ENCODE peak calls at places on chromosome 20, in five cellular contexts. G, T, S, L and P are unnamed samples.

GRCh38 chr20:19419420-19419819 is 207.0 kb downstream of the SLC24A3 start:
- DNase-seq in L (no peak), S (no peak), G (no peak), T (no peak), P (no peak)

GRCh38 chr20:8401491-8401890 is 269.4 kb downstream of the PLCB1 start:
- DNase-seq in G (no peak), S (no peak), L (no peak), T (no peak), P (no peak)

GRCh38 chr20:17617868-17618672 is 48.2 kb downstream of the DSTN start:
- DNase-seq in S (no peak), G (no peak), T (no peak), L (peak), P (no peak)

GRCh38 chr20:48204499-48204898 is 419.2 kb upstream of the SULF2 start:
- DNase-seq in G (no peak), S (no peak), T (no peak), L (no peak), P (no peak)

GRCh38 chr20:59159822-59160740 is 3.5 kb upstream of the ZNF831 start:
- DNase-seq in T (no peak), L (no peak), G (no peak), S (no peak), P (no peak)

GRCh38 chr20:50003253-50003656 is 20.5 kb downstream of the SNAI1 start:
- DNase-seq in G (no peak), S (peak), L (peak), T (no peak), P (no peak)

GRCh38 chr20:10671221-10671849 is 2.5 kb downstream of the JAG1 start:
- DNase-seq in G (no peak), L (peak), T (peak), S (peak), P (peak)

GRCh38 chr20:23125625-23126191 is 39.6 kb upstream of the CD93 start:
- DNase-seq in L (peak), T (no peak), G (no peak), S (peak), P (no peak)

GRCh38 chr20:4230185-4230584 is 214.8 kb upstream of the RNF24 start:
- DNase-seq in G (no peak), S (no peak), T (no peak), L (no peak), P (no peak)

GRCh38 chr20:43736588-43737091 is 9.8 kb upstream of the GTSF1L start:
- DNase-seq in G (no peak), T (no peak), S (no peak), L (no peak), P (no peak)

GRCh38 chr20:63360850-63361497 is at the start of gene CHRNA4:
- DNase-seq in L (no peak), S (no peak), G (no peak), T (no peak), P (no peak)

GRCh38 chr20:63357921-63358905 is 2.9 kb downstream of the CHRNA4 start:
- DNase-seq in T (peak), L (no peak), G (no peak), S (no peak), P (no peak)

GRCh38 chr20:63361507-63362425 is 617 bp upstream of the CHRNA4 start:
- DNase-seq in L (no peak), T (no peak), G (no peak), S (no peak), P (no peak)

GRCh38 chr20:63359164-63359934 is 1.8 kb downstream of the CHRNA4 start:
- DNase-seq in L (no peak), G (no peak), S (no peak), T (no peak), P (no peak)

GRCh38 chr20:63359937-63360849 is 956 bp downstream of the CHRNA4 start:
- DNase-seq in T (no peak), G (no peak), L (no peak), S (no peak), P (no peak)
- H3K4me3 ChIP-seq in T (no peak), G (no peak), L (no peak), S (no peak), P (no peak)

GRCh38 chr20:46713957-46714834 is 4.7 kb downstream of the SLC2A10 start:
- DNase-seq in L (no peak), G (no peak), S (no peak), T (no peak), P (no peak)

GRCh38 chr20:46712056-46712636 is 2.7 kb downstream of the SLC2A10 start:
- DNase-seq in L (no peak), G (no peak), T (no peak), S (no peak), P (no peak)

GRCh38 chr20:46720019-46720418 is 10.6 kb downstream of the SLC2A10 start:
- DNase-seq in L (no peak), T (no peak), G (no peak), S (peak), P (no peak)

GRCh38 chr20:46717818-46718541 is 8.5 kb downstream of the SLC2A10 start:
- DNase-seq in S (no peak), T (no peak), G (no peak), L (no peak), P (no peak)

DNA sequence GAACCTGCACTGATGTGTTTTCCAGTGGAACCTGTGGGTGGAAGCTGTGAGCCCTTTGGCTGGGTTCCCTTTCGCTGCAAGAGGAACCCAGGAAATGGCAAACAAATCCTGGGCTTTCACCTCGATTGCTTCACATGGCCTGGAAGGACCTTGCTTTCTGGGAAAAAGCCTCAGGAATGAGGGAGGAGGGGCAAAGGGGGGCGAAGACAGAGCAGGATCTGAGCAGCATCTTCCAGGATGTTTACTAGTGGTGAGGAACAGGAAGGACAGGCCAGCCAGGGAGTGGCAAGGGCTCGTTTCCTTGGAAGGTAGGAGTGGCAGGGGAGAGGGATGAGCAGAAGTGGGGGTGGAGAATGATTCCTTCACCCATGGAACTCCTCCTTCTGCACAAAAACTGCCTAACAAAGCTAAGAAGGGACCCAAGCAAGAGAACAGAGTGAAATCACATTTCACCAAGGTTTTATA is 5.9 kb downstream of the SLC2A10 start:
- DNase-seq in G (no peak), L (peak), S (peak), T (peak), P (no peak)
- TF ChIP-seq CTCF in G (peak), L (peak), S (peak), T (no peak), P (peak)

GRCh38 chr20:45937765-45938164 is 3.3 kb downstream of the PCIF1 start:
- DNase-seq in L (no peak), T (no peak), S (peak), G (no peak), P (no peak)

GRCh38 chr20:45934587-45935415 is at the start of gene PCIF1:
- DNase-seq in L (peak), T (peak), G (peak), S (peak), P (peak)

GRCh38 chr20:45933231-45934045 is 1.0 kb upstream of the PCIF1 start:
- DNase-seq in L (peak), S (peak), G (peak), T (peak), P (no peak)

GRCh38 chr20:45935416-45936046 is 1.0 kb downstream of the PCIF1 start:
- DNase-seq in S (no peak), G (no peak), T (no peak), L (peak), P (no peak)

GRCh38 chr20:45934046-45934586 is 367 bp upstream of the PCIF1 start:
- DNase-seq in L (peak), G (peak), T (peak), S (peak), P (no peak)
- H2AFZ ChIP-seq in L (peak), G (no peak), T (peak), S (peak), P (peak)

DNA sequence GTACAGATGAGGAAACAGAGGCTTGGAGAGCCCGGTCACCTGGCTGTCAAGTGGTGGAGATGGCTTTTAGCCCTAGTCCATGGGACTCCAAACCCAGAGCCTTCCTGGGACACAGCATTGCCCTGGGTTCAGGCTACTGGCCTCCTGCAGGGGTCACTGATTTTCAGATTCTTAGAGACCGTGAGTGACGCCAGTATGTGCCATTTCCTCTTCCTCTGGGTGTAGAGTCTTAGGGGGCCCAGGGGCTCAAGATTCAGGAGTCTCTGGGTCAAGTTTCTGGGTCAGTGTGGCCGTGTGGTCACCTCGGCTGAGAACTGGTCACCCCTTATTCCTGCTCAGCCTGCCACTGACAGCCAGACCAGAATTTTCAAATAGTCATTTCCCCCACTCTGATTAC is 574 bp downstream of the ARHGAP40 start:
- DNase-seq in S (no peak), T (no peak), L (no peak), G (no peak), P (no peak)
- H3K4me3 ChIP-seq in S (no peak), T (peak), L (no peak), G (peak), P (peak)

GRCh38 chr20:62623488-62624324 is 18.6 kb upstream of the SLCO4A1 start:
- DNase-seq in L (peak), T (peak), S (peak), G (peak), P (peak)
- TF ChIP-seq CTCF in L (no peak), T (no peak), S (no peak), G (no peak), P (no peak)